ENCODE peak calls at places on chromosomes 6 and 20, in nine cellular contexts. A is stimulated activated CD8-positive, alpha-beta memory T cell treated with anti-CD3 and anti-CD28 coated beads, Interleukin-7, amount 100 ng/mL, for 48 hours; F is upper lobe of left lung; I is stimulated activated CD4-positive, alpha-beta T cell treated with anti-CD3 and anti-CD28 coated beads, Interleukin-2, amount 100 ng/mL, for 4 hours; N is T-helper 1 cell; G is aorta; C is H4; Z is H7; S is H54. E is an unnamed sample.

GRCh38 chr20:31845300-31845863 is at the start of gene FOXS1:
- DNase-seq in Z (peak), F (peak), N (no peak), I (no peak), G (peak), A (no peak), S (no peak), C (no peak), E (no peak)

GRCh38 chr6:125102901-125103300 is 50.7 kb upstream of the TPD52L1 start:
- DNase-seq in G (no peak), C (peak), F (no peak), N (no peak), A (no peak), Z (no peak), S (peak), I (no peak), E (no peak)

GRCh38 chr6:20838113-20838512 is 303.9 kb downstream of the CDKAL1 start:
- DNase-seq in I (no peak), Z (no peak), A (no peak), S (no peak), C (no peak), N (no peak), F (no peak), G (no peak), E (no peak)

GRCh38 chr20:40326794-40327193 is 362.2 kb downstream of the MAFB start:
- DNase-seq in I (no peak), G (no peak), Z (no peak), C (no peak), N (no peak), A (no peak), F (no peak), S (no peak), E (no peak)

GRCh38 chr6:106973841-106974336 is 640 bp downstream of the CD24 start:
- DNase-seq in F (no peak), I (no peak), C (no peak), Z (peak), S (no peak), A (no peak), N (no peak), G (no peak), E (peak)

GRCh38 chr6:29516108-29516507 is 28.4 kb upstream of the MAS1L start:
- DNase-seq in F (no peak), N (no peak), A (peak), I (peak), S (peak), C (peak), G (no peak), Z (no peak), E (no peak)

GRCh38 chr6:71220466-71220865 is 68.1 kb upstream of the OGFRL1 start:
- DNase-seq in S (no peak), I (no peak), Z (no peak), G (no peak), A (no peak), F (no peak), N (no peak), C (no peak), E (no peak)

GRCh38 chr20:57514273-57514751 is 10.6 kb downstream of the CTCFL start:
- DNase-seq in N (no peak), I (no peak), Z (peak), G (peak), A (no peak), F (no peak), C (peak), S (peak), E (peak)